ENCODE peak calls at places on chromosome 12, in five cellular contexts. O is GM23248, X is fibroblast of lung, U is H9, S is cardiac muscle cell. H is an unnamed sample.
A peak's percentile ranks its signal among the peaks of the same experiment; 100 is the strongest.

GRCh38 chr12:2719405-2719804 is 75.4 kb upstream of the FKBP4 start:
- DNase-seq in U (no peak), O (no peak), S (no peak), X (no peak), H (no peak)

GRCh38 chr12:42584539-42585174 is 4.9 kb downstream of the PRICKLE1 start:
- DNase-seq in U (no peak), X (peak; percentile 47), S (peak; percentile 35), O (peak; percentile 17), H (no peak)

GRCh38 chr12:90280564-90281058 is 572.0 kb upstream of the ATP2B1 start:
- DNase-seq in O (peak; percentile 15), S (peak; percentile 72), X (peak; percentile 64), U (no peak), H (peak; percentile 78)

GRCh38 chr12:46675736-46676135 is 150.1 kb downstream of the SLC38A4 start:
- DNase-seq in S (peak; percentile 69), O (peak; percentile 72), X (peak; percentile 14), U (no peak), H (peak; percentile 26)

GRCh38 chr12:125533434-125534029 is 468.3 kb downstream of the AACS start:
- DNase-seq in O (peak; percentile 10), U (peak; percentile 89), S (no peak), X (peak; percentile 19), H (no peak)

GRCh38 chr12:3463927-3464326 is 27.1 kb upstream of the PRMT8 start:
- DNase-seq in O (no peak), U (no peak), S (no peak), X (no peak), H (no peak)

GRCh38 chr12:28209782-28210181 is 19.5 kb downstream of the CCDC91 start:
- DNase-seq in S (no peak), X (no peak), O (no peak), U (no peak), H (no peak)

GRCh38 chr12:52789637-52790426 is 6.1 kb downstream of the KRT3 start:
- DNase-seq in S (no peak), X (peak; percentile 11), U (peak; percentile 67), O (peak; percentile 28), H (no peak)

GRCh38 chr12:132398386-132398991 is 69.1 kb upstream of the GALNT9 start:
- DNase-seq in X (no peak), S (no peak), O (no peak), U (no peak), H (no peak)

GRCh38 chr12:116861331-116861730 is 19.9 kb downstream of the HRK start:
- DNase-seq in O (peak; percentile 78), X (peak; percentile 77), S (peak; percentile 67), U (peak; percentile 60), H (peak; percentile 74)

GRCh38 chr12:32478858-32479257 is 79.5 kb downstream of the FGD4 start:
- DNase-seq in S (no peak), X (no peak), O (no peak), U (no peak), H (no peak)

DNA sequence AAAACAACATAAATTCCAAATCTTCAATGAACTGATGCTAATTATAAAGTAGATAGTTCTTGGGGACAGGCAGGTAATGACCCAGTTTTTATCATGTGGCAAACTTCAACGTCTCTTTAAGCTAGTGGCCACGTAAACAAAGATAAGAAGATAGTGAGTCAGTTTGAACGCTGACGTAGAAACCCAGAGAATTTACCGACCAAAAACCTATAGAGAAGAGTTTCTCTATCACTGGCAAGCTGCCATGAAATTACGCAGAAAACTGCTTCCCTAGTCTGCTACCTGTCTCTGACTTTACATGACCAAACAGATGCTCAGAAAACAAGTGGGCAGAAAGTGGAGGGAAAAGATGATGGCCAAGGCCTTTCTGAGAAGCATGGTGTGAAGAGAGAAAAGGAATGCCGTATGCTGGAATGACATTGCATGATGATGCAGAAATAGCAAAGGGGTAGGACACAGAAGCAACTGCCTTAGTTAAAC is 136.3 kb downstream of the ITPR2 start:
- DNase-seq in O (no peak), S (peak; percentile 75), X (peak; percentile 36), U (no peak), H (peak; percentile 92)
- H3K27ac ChIP-seq in O (no peak overlapping the region), S (no peak overlapping the region), X (no peak overlapping the region), U (no peak overlapping the region), H (peak overlapping the region; percentile 94)

DNA sequence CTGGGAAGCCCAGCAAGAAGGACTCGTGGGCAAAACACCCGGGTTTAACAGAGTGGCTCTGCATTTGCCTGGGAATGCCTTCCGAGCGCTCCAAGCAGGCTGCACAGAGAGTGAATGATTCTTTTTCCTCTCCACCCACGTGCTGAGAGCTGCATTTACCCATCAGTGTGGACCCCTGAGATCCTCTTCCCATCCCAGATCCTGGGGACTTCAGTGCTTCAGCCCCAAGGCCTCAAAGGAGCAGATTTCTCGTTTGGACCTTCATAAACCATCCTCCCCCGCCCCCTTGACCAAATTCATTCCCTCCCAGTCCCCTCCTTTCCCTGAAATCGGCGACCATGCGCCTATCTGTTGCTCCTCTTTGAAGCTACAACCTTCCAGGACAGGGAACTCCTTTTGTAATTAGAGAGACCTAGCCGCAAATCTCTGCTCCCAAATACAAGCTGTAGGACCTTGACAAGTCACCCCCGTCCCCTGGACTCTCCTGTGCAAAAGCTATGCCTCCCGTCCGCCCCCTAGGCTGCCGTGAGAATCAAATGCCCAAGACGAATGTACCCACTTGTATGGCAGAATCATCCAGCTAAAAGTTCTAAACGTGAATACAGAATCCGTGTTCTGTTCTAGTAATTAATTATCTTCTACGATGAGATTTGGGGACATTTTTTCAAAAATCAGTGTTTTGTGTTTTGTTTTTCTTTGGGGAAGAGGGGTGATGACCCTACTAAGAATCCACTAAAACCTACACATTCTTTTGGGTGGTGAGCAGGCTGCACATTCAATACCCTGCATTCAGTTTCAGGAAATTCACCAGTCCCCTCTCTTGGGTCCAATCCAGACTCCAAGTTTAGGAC is 8.8 kb downstream of the TBX5 start:
- DNase-seq in S (no peak), X (no peak), U (no peak), O (peak; percentile 63), H (no peak)
- H3K27me3 ChIP-seq in S (peaks cover 60% of the 10 kb centered on the region), X (no peaks in the 10 kb centered on the region), U (peaks cover 85% of the 10 kb centered on the region), O (no peaks in the 10 kb centered on the region), H (peaks cover 66% of the 10 kb centered on the region)

DNA sequence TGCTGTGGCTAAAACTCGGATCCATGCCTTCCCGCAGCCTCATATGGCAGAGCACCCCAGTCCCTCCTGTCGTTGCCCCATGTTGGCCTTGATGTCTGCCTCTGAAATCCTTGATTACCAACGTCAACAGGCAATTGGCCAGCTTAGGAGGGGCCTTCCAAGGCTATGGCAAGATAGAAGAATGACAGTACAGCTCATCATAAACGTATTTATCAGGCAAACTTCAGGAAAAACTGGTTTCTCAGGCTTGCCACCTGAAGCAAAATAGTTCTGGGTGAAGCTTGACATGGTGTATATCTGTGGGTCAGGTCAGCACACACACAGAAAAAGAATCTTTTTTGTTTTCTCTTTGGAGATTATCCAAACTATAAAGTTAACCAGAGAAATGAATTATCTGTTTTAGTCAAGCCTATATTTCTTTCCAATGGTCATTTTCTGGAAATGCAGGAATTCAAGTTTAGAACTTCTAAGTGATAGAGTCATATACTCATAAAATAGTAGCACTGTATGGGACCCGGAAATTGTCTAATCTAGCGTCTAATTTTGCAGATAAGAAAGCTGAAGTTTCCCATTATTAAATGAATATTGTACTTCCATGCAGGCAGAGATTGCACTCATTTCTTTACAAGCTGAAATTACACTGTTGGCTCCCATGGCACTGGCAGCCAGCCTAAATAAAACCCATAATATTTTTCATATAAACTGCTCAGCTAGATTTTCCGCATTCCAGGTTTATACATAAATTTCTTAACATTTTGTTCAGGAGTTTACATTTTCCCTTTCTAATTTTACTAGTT is 24.4 kb upstream of the DUSP16 start:
- DNase-seq in O (no peak), S (no peak), U (no peak), X (no peak), H (no peak)
- H3K27ac ChIP-seq in O (no peak overlapping the region), S (no peak overlapping the region), U (no peak overlapping the region), X (no peak overlapping the region), H (no peak overlapping the region)

GRCh38 chr12:130968611-130969010 is 14.9 kb downstream of the ADGRD1 start:
- DNase-seq in O (no peak), S (no peak), X (no peak), U (peak; percentile 8), H (no peak)

GRCh38 chr12:130969223-130969622 is 15.5 kb downstream of the ADGRD1 start:
- DNase-seq in X (no peak), O (no peak), U (peak; percentile 14), S (no peak), H (no peak)

GRCh38 chr12:130966443-130967030 is 12.8 kb downstream of the ADGRD1 start:
- DNase-seq in X (no peak), O (no peak), S (no peak), U (no peak), H (no peak)

GRCh38 chr12:130965668-130966067 is 12.0 kb downstream of the ADGRD1 start:
- DNase-seq in O (peak; percentile 73), S (peak; percentile 52), U (no peak), X (no peak), H (no peak)

GRCh38 chr12:130967631-130968030 is 13.9 kb downstream of the ADGRD1 start:
- DNase-seq in U (peak; percentile 12), X (no peak), O (no peak), S (no peak), H (no peak)
- H3K27me3 ChIP-seq in U (no peaks in the 10 kb centered on the region), X (no peaks in the 10 kb centered on the region), O (no peaks in the 10 kb centered on the region), S (no peaks in the 10 kb centered on the region), H (no peaks in the 10 kb centered on the region)

H was measured in brain microvascular endothelial cell.